ENCODE peak calls at places on chromosomes 2 and 18, in nine cellular contexts. B is kidney glomerular epithelial cell; T is G401; S is sciatic nerve; P is activated CD4-positive, alpha-beta T cell treated with anti-CD3 and anti-CD28 coated beads, Interleukin-2, amount 50 U/mL, for 1 hour; H is ELR; J is effector CD4-positive, alpha-beta T cell; V is stimulated activated CD4-positive, alpha-beta T cell treated with anti-CD3 and anti-CD28 coated beads, Interleukin-15, amount 100 ng/mL, for 1 hour; R is A549. X is an unnamed sample.

GRCh38 chr18:13612111-13612997 is 114.0 kb downstream of the FAM210A start:
- DNase-seq in B (no peak), T (peak), S (no peak), P (peak), H (no peak), J (peak), V (peak), R (no peak), X (no peak)

GRCh38 chr2:84459944-84460429 is 907 bp upstream of the SUCLG1 start:
- DNase-seq in B (no peak), T (no peak), S (no peak), P (no peak), H (peak), J (no peak), V (no peak), R (peak), X (no peak)

GRCh38 chr2:41782306-41783158 is 265.3 kb upstream of the PKDCC start:
- DNase-seq in B (peak), T (peak), S (no peak), P (peak), H (peak), J (peak), V (no peak), R (peak), X (peak)

GRCh38 chr2:64212346-64212745 is 68.1 kb upstream of the PELI1 start:
- DNase-seq in B (peak), T (no peak), S (no peak), P (no peak), H (peak), J (no peak), V (no peak), R (no peak), X (peak)

GRCh38 chr2:202530038-202530437 is 104.7 kb upstream of the FAM117B start:
- DNase-seq in B (no peak), T (no peak), S (no peak), P (no peak), H (peak), J (no peak), V (no peak), R (no peak), X (peak)

GRCh38 chr2:221166283-221166682 is 405.8 kb downstream of the EPHA4 start:
- DNase-seq in B (no peak), T (no peak), S (no peak), P (no peak), H (no peak), J (no peak), V (no peak), R (no peak), X (no peak)

GRCh38 chr2:71513096-71513495 is 59.7 kb downstream of the DYSF start:
- DNase-seq in B (no peak), T (no peak), S (no peak), P (no peak), H (no peak), J (no peak), V (no peak), R (no peak), X (no peak)

GRCh38 chr2:156333274-156333950 is 891 bp upstream of the NR4A2 start:
- DNase-seq in B (no peak), T (peak), S (no peak), P (no peak), H (no peak), J (peak), V (no peak), R (no peak), X (peak)

GRCh38 chr2:123500346-123500745 is 524.7 kb upstream of the CNTNAP5 start:
- DNase-seq in B (no peak), T (no peak), S (no peak), P (no peak), H (peak), J (no peak), V (no peak), R (no peak), X (peak)

GRCh38 chr18:3879836-3880120 is 429.8 kb downstream of the TGIF1 start:
- DNase-seq in B (no peak), T (no peak), S (no peak), P (no peak), H (no peak), J (no peak), V (no peak), R (no peak), X (no peak)

GRCh38 chr2:203959265-203960034 is 22.9 kb downstream of the ICOS start:
- DNase-seq in B (no peak), T (no peak), S (no peak), P (no peak), H (no peak), J (no peak), V (no peak), R (no peak), X (no peak)

GRCh38 chr2:30394096-30394495 is 53.0 kb upstream of the LCLAT1 start:
- DNase-seq in B (no peak), T (no peak), S (no peak), P (no peak), H (no peak), J (no peak), V (no peak), R (no peak), X (no peak)

GRCh38 chr2:62586981-62587380 is 81.0 kb upstream of the TMEM17 start:
- DNase-seq in B (peak), T (no peak), S (no peak), P (no peak), H (peak), J (no peak), V (no peak), R (no peak), X (peak)

X was measured in RPMI7951.